ENCODE peak calls at places on chromosomes 5 and 9, in ten cellular contexts. Q is iPS DF 6.9, Y is left lung, R is GM06990, S is WERI-Rb-1, H is A549, F is GM12865, L is spleen, A is brain microvascular endothelial cell, T is choroid plexus epithelial cell. O is an unnamed sample.

GRCh38 chr5:142657446-142657845 is 28.4 kb downstream of the FGF1 start:
- DNase-seq in Q (no peak), Y (no peak), R (no peak), S (no peak), H (no peak), F (no peak), L (no peak), A (no peak), T (no peak), O (no peak)

GRCh38 chr5:14588758-14589543 is 7.4 kb downstream of the OTULINL start:
- DNase-seq in Q (no peak), Y (no peak), R (no peak), S (no peak), H (no peak), F (no peak), L (no peak), A (no peak), T (no peak), O (no peak)

GRCh38 chr5:56525117-56525516 is 290.2 kb upstream of the MAP3K1 start:
- DNase-seq in Q (no peak), Y (no peak), R (no peak), S (no peak), H (peak), F (no peak), L (no peak), A (peak), T (peak), O (no peak)

GRCh38 chr5:72268753-72269410 is 51.2 kb downstream of the MRPS27 start:
- DNase-seq in Q (peak), Y (peak), R (peak), S (peak), H (no peak), F (peak), L (no peak), A (peak), T (peak), O (peak)

GRCh38 chr9:12759767-12760166 is 15.1 kb upstream of the LURAP1L start:
- DNase-seq in Q (no peak), Y (no peak), R (no peak), S (no peak), H (no peak), F (no peak), L (no peak), A (peak), T (peak), O (no peak)

GRCh38 chr9:19901586-19901985 is 112.7 kb upstream of the SLC24A2 start:
- DNase-seq in Q (no peak), Y (no peak), R (no peak), S (no peak), H (no peak), F (no peak), L (no peak), A (no peak), T (no peak), O (no peak)

GRCh38 chr5:123089572-123089970 is 530 bp downstream of the PRDM6 start:
- DNase-seq in Q (no peak), Y (no peak), R (no peak), S (peak), H (no peak), F (no peak), L (no peak), A (peak), T (peak), O (no peak)

GRCh38 chr9:101403886-101404285 is 5.2 kb downstream of the ZNF189 start:
- DNase-seq in Q (no peak), Y (no peak), R (no peak), S (no peak), H (no peak), F (no peak), L (no peak), A (no peak), T (no peak), O (no peak)

GRCh38 chr5:116947691-116948528 is 373.3 kb upstream of the SEMA6A start:
- DNase-seq in Q (peak), Y (peak), R (peak), S (peak), H (peak), F (peak), L (peak), A (peak), T (peak), O (peak)

GRCh38 chr5:181120311-181120710 is 10.7 kb downstream of the OR2V1 start:
- DNase-seq in Q (no peak), Y (no peak), R (no peak), S (no peak), H (no peak), F (no peak), L (no peak), A (peak), T (peak), O (no peak)

GRCh38 chr5:76790632-76791290 is 28.1 kb upstream of the F2RL1 start:
- DNase-seq in Q (no peak), Y (no peak), R (no peak), S (peak), H (peak), F (peak), L (no peak), A (peak), T (peak), O (peak)

GRCh38 chr9:129493714-129494047 is 127.2 kb downstream of the C9orf50 start:
- DNase-seq in Q (no peak), Y (no peak), R (no peak), S (no peak), H (no peak), F (no peak), L (no peak), A (no peak), T (no peak), O (no peak)

GRCh38 chr5:141507387-141508091 is 18.7 kb downstream of the PCDHGC5 start:
- DNase-seq in Q (no peak), Y (no peak), R (peak), S (no peak), H (no peak), F (peak), L (no peak), A (peak), T (peak), O (no peak)

GRCh38 chr9:87770616-87771015 is 44.7 kb downstream of the CTSL start:
- DNase-seq in Q (no peak), Y (no peak), R (no peak), S (no peak), H (no peak), F (no peak), L (no peak), A (no peak), T (no peak), O (no peak)

GRCh38 chr5:118968925-118969375 is 19.4 kb downstream of the DTWD2 start:
- DNase-seq in Q (no peak), Y (no peak), R (no peak), S (peak), H (no peak), F (no peak), L (no peak), A (peak), T (peak), O (no peak)

GRCh38 chr5:133723651-133724366 is 111.5 kb upstream of the FSTL4 start:
- DNase-seq in Q (no peak), Y (no peak), R (no peak), S (no peak), H (no peak), F (no peak), L (no peak), A (no peak), T (no peak), O (no peak)

GRCh38 chr9:107933042-107933441 is 443.5 kb upstream of the KLF4 start:
- DNase-seq in Q (no peak), Y (no peak), R (no peak), S (no peak), H (no peak), F (peak), L (no peak), A (peak), T (peak), O (no peak)
- H3K4me3 ChIP-seq in Q (no peak), Y (no peak), R (no peak), S (no peak), H (no peak), F (no peak), L (no peak), A (no peak), T (no peak), O (no peak)

DNA sequence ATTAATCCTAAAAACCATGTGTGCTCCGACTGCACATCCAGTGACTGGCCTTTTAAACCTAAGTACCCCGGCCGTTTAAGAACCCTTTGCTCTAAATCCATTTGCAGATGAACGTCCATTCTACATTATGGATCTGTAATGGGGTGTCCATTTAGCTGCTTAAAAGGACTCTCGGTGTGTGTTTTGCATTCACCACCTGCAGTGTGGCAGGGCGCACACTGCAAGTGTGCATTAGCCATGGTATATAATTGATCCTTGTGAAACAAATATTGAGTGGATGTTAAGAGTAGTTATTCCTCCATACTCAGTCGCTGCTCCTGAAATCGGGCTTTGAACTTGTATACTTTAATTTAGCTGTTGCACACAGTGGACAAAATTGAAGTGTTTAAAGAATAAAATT is 190.1 kb upstream of the WWC1 start:
- DNase-seq in Q (no peak), Y (no peak), R (no peak), S (no peak), H (no peak), F (no peak), L (no peak), A (no peak), T (no peak), O (no peak)
- H3K4me3 ChIP-seq in Q (no peak), Y (no peak), R (no peak), S (no peak), H (no peak), F (no peak), L (no peak), A (no peak), T (no peak), O (no peak)

GRCh38 chr5:171315386-171315891 is 6.4 kb downstream of the TLX3 start:
- DNase-seq in Q (no peak), Y (no peak), R (no peak), S (no peak), H (no peak), F (no peak), L (no peak), A (no peak), T (no peak), O (no peak)
- H3K4me3 ChIP-seq in Q (no peak), Y (no peak), R (no peak), S (no peak), H (no peak), F (no peak), L (no peak), A (no peak), T (no peak), O (no peak)

DNA sequence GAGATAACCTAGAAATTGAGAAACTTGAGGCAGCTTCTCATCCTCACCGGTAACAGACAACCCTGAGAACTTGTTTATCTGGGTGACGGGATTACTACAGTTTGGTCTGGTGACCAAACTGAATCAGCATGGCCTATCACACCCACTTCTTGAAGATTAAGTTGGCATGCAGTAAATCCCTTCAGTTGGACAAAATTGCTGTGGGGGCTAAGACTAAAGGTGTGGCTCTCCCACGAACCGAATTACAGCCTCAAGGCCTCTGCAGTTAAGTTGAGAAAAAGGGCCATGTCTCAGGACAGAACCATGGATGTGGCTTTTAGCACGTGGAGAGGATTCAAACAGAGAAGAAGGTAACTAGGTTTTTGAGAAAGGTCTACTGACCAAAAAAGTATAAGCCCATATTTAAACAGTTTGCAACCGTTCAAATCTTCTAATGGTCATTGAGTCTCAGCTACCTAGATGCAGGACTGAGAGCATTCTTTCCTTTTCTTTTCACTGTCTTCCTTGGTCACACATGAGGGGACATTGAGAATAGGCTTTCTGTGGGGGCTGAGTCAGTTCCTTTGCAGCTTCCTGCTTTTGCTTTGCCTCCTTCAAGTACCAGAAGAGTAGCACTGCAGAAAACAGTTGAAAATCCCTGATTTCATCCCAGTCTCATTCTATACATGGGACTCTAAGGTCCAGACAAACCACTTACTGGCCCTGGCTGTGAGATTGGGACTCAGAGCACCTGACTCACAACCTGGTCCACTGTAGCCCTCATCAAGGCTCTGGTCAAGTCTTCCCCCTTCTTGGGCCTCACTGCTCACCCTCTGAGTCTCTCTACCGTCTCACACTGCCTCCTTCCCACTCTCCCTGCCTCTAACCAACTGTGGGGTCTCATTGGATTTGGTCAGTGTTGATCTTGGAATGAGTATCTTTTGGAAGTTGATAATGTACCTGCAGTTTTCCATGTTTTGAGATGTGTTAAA is 30.9 kb downstream of the PDE6A start:
- DNase-seq in Q (no peak), Y (no peak), R (peak), S (no peak), H (no peak), F (peak), L (no peak), A (no peak), T (no peak), O (no peak)
- H3K4me3 ChIP-seq in Q (no peak), Y (no peak), R (no peak), S (no peak), H (no peak), F (no peak), L (no peak), A (no peak), T (no peak), O (no peak)

GRCh38 chr9:127758843-127759242 is 19.6 kb downstream of the SH2D3C start:
- DNase-seq in Q (no peak), Y (no peak), R (no peak), S (no peak), H (no peak), F (no peak), L (no peak), A (no peak), T (no peak), O (no peak)
- H3K4me3 ChIP-seq in Q (no peak), Y (no peak), R (no peak), S (no peak), H (no peak), F (no peak), L (no peak), A (no peak), T (no peak), O (no peak)

GRCh38 chr5:149552761-149553160 is 1.5 kb upstream of the CSNK1A1 start:
- DNase-seq in Q (no peak), Y (no peak), R (no peak), S (no peak), H (no peak), F (no peak), L (no peak), A (no peak), T (no peak), O (no peak)
- H3K4me3 ChIP-seq in Q (no peak), Y (no peak), R (no peak), S (no peak), H (no peak), F (no peak), L (no peak), A (no peak), T (no peak), O (no peak)

DNA sequence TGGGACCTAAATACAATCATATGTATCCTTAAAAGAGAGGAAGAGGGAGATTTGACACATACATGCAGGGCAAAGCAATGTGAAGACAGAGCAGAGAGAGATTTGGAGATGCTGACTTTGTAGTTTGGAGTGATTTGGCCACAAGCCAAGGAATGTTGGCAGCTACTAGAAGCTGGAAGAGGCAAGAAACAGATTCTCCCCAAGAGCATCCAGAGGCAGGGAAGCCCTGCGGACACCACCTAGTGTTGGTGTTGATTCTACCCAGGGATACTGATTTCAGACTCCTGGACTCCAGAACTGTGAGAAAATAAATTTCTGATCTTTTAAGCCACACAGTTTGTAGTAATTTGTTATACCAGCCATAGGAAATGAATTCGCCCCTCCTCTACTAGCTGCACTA is 64.9 kb upstream of the OSMR start:
- DNase-seq in Q (no peak), Y (no peak), R (no peak), S (no peak), H (no peak), F (no peak), L (no peak), A (peak), T (peak), O (no peak)
- H3K4me3 ChIP-seq in Q (no peak), Y (no peak), R (no peak), S (no peak), H (no peak), F (no peak), L (no peak), A (no peak), T (no peak), O (no peak)

DNA sequence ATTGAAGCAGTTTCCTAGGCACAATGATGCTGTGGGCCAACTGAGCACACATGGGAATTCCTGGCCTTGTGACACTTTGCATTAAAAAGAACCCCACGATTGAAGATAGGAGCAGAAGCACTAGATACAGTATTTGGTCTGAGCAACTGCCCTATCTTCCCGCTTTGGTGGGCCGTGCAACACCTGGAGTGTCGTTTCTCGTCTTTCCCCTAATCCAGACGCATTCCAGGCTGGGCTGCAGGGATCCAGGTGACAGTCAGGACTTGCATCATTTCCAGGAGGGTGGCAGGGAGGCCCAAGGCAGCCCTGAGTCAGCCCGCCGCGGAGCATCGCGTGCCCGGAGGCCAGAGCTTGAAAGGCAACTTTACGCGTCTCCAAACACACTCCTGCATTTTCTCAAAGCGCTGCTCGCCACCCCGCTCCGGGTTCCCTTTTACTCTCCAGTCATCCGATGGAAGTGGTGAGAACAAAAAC is 719 bp upstream of the STC2 start:
- DNase-seq in Q (no peak), Y (no peak), R (peak), S (peak), H (peak), F (peak), L (no peak), A (peak), T (peak), O (no peak)
- H3K4me3 ChIP-seq in Q (peak), Y (peak), R (peak), S (peak), H (peak), F (peak), L (peak), A (peak), T (peak), O (peak)

DNA sequence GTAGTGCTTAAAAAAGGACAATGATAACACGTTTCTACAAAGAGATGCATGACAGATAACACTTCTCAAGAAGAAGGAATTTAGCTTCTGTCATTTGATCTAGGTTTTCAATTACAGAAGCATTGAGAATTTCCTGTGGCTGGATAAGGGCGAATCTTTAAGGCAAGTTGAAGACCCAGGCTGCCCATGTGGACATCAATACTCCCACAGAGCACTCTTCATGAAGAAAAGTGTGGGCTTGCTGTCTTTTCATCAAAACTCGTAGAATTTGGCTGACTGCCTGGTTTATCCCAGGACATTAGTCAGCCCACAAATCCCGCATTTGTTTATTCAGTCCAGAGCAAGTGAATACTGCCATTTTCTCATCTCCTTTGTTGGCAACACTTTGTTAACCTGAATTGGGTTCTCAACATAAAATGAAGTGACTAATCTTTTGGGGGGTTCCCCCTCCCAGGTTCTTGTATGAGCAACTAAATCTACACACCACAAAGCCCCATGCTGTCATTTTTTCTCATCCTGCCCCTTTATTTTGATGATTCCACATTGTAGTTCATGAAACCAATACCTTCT is 43.4 kb upstream of the CDKN2B start:
- DNase-seq in Q (no peak), Y (no peak), R (no peak), S (no peak), H (no peak), F (peak), L (no peak), A (peak), T (peak), O (no peak)
- H3K4me3 ChIP-seq in Q (no peak), Y (no peak), R (no peak), S (no peak), H (no peak), F (no peak), L (no peak), A (no peak), T (no peak), O (no peak)

DNA sequence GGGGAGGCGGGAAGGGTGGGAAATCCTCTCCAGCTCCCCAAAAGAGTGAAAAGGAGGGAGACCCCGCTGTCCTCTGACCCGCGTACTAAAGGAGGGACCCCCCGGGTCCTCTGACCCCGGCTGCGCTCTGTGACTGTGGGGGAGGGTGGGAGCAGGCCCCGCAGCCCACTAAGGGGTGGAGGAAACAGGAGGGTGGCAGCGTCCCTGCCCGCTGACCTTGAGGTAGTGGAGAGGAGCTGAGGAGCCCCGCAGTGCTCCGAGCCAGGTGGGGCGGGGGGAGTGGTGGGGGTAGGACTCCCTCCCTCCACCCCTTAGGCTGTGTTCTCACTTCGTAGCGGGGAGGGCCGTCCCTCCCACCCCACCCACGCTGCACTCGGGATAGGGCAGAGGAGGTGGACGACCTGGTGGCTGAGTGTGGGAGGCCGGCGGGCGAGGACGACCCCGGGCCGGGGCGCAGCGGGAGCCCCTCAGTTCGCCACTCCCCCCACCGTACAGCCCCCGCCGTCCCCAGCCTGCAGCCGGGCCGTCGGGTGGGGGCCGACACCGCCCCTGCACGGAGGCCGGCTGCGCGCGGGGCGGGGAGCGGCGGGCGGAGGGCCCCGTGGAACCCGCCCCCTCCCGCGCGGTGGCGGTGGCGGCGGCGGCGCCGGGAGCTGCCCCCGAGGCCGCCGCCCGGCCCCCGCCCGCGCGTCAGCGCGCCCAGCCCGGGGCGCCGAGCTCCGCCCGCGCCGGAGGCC is at the start of gene ADCY2:
- DNase-seq in Q (no peak), Y (no peak), R (no peak), S (peak), H (no peak), F (no peak), L (no peak), A (no peak), T (no peak), O (no peak)
- H3K4me3 ChIP-seq in Q (peak), Y (peak), R (no peak), S (peak), H (peak), F (no peak), L (peak), A (no peak), T (no peak), O (no peak)

O was measured in Jurkat, Clone E6-1.